ENCODE peak calls at places on chromosome 13, in nine cellular contexts. T is hypothalamus; A is T-helper 2 cell; S is renal cortical epithelial cell; P is DMS53; E is mesothelial cell of epicardium; W is neural progenitor cell; D is stimulated activated CD4-positive, alpha-beta T cell treated with anti-CD3 and anti-CD28 coated beads, Interleukin-4, amount 100 ng/mL, for 48 hours; F is ascending aorta. Q is an unnamed sample.

GRCh38 chr13:39699274-39699673 is 43.8 kb downstream of the COG6 start:
- DNase-seq in E (no peak), S (no peak), P (no peak), D (no peak), F (no peak), W (no peak), T (no peak), A (no peak), Q (no peak)

GRCh38 chr13:63026285-63026797 is 1610.7 kb upstream of the PCDH20 start:
- DNase-seq in P (no peak), F (no peak), W (peak), D (no peak), E (no peak), A (no peak), S (no peak), T (no peak), Q (no peak)

GRCh38 chr13:103315701-103316100 is 249.5 kb upstream of the SLC10A2 start:
- DNase-seq in S (peak), W (no peak), E (no peak), A (no peak), D (no peak), P (no peak), T (no peak), F (no peak), Q (no peak)

GRCh38 chr13:108834193-108834592 is 204.8 kb downstream of the MYO16 start:
- DNase-seq in W (no peak), E (no peak), T (no peak), D (no peak), F (no peak), A (no peak), P (no peak), S (peak), Q (no peak)

GRCh38 chr13:64871742-64872141 is 2358.4 kb downstream of the PCDH9 start:
- DNase-seq in S (no peak), E (no peak), T (no peak), W (no peak), A (no peak), D (no peak), F (no peak), P (no peak), Q (no peak)

GRCh38 chr13:70249332-70250064 is 141.2 kb upstream of the KLHL1 start:
- DNase-seq in T (no peak), W (peak), S (peak), E (no peak), F (no peak), D (no peak), A (no peak), P (peak), Q (no peak)

GRCh38 chr13:111215081-111216047 is 100.3 kb downstream of the ARHGEF7 start:
- DNase-seq in A (no peak), T (no peak), P (no peak), W (peak), S (no peak), F (peak), E (no peak), D (no peak), Q (no peak)

GRCh38 chr13:108974686-108975085 is 345.3 kb downstream of the MYO16 start:
- DNase-seq in T (no peak), P (no peak), F (no peak), S (no peak), A (no peak), E (no peak), D (no peak), W (no peak), Q (no peak)

GRCh38 chr13:99766641-99767045 is 204.9 kb downstream of the ZIC5 start:
- DNase-seq in S (peak), F (no peak), E (no peak), A (no peak), W (peak), P (peak), D (no peak), T (no peak), Q (no peak)

GRCh38 chr13:79512950-79513349 is 32.0 kb downstream of the NDFIP2 start:
- DNase-seq in D (no peak), F (no peak), T (no peak), S (no peak), W (no peak), P (no peak), E (no peak), A (no peak), Q (no peak)

GRCh38 chr13:111031531-111031961 is 83.6 kb upstream of the ARHGEF7 start:
- DNase-seq in P (peak), E (no peak), F (no peak), W (no peak), S (peak), A (no peak), D (peak), T (no peak), Q (no peak)

GRCh38 chr13:46010148-46010547 is 42.4 kb downstream of the ZC3H13 start:
- DNase-seq in P (no peak), W (peak), A (no peak), F (no peak), S (no peak), T (no peak), D (no peak), E (no peak), Q (no peak)

Q was measured in retina.